ENCODE peak calls at places on chromosomes 3 and 15, in eight cellular contexts. P is lung, T is cardiac muscle cell, W is fibroblast of lung, N is IMR-90, J is tibial nerve, U is breast epithelium, C is heart left ventricle. E is an unnamed sample. For H3K9me3, the result is how much of the 10 kb centered on the place peaks cover.

GRCh38 chr15:91853501-91853967 is at the start of gene SLCO3A1:
- DNase-seq in P (peak), T (peak), W (peak), N (peak), J (peak), U (peak), C (peak), E (peak)

GRCh38 chr15:101393172-101393571 is 96.3 kb downstream of the PCSK6 start:
- DNase-seq in P (no peak), T (no peak), W (no peak), N (no peak), J (no peak), U (no peak), C (no peak), E (no peak)

GRCh38 chr3:147218976-147219375 is 187.4 kb downstream of the ZIC4 start:
- DNase-seq in P (no peak), T (no peak), W (no peak), N (no peak), J (no peak), U (no peak), C (no peak), E (no peak)

GRCh38 chr3:126731044-126731443 is 27.0 kb downstream of the CHCHD6 start:
- DNase-seq in P (no peak), T (no peak), W (no peak), N (no peak), J (no peak), U (no peak), C (no peak), E (no peak)

GRCh38 chr3:37591130-37591865 is 270.4 kb upstream of the CTDSPL start:
- DNase-seq in P (no peak), T (peak), W (peak), N (no peak), J (no peak), U (no peak), C (no peak), E (no peak)

GRCh38 chr3:127153506-127153815 is 39.5 kb upstream of the PRR23E start:
- DNase-seq in P (no peak), T (no peak), W (no peak), N (no peak), J (no peak), U (no peak), C (no peak), E (no peak)

GRCh38 chr3:15266510-15267376 is 60.7 kb downstream of the CAPN7 start:
- DNase-seq in P (no peak), T (no peak), W (no peak), N (no peak), J (no peak), U (no peak), C (no peak), E (no peak)

GRCh38 chr3:55911256-55911655 is 424.1 kb upstream of the WNT5A start:
- DNase-seq in P (no peak), T (no peak), W (no peak), N (no peak), J (no peak), U (no peak), C (no peak), E (no peak)

GRCh38 chr15:58401276-58401675 is 30.5 kb upstream of the LIPC start:
- DNase-seq in P (no peak), T (no peak), W (no peak), N (no peak), J (no peak), U (no peak), C (no peak), E (no peak)

GRCh38 chr15:38683382-38684242 is 119.0 kb upstream of the RASGRP1 start:
- DNase-seq in P (peak), T (peak), W (peak), N (peak), J (no peak), U (peak), C (no peak), E (peak)

GRCh38 chr3:188389711-188390346 is 235.9 kb downstream of the LPP start:
- DNase-seq in P (no peak), T (no peak), W (no peak), N (no peak), J (no peak), U (peak), C (peak), E (no peak)

GRCh38 chr3:156593814-156594213 is 38.9 kb upstream of the SSR3 start:
- DNase-seq in P (no peak), T (no peak), W (no peak), N (no peak), J (no peak), U (no peak), C (no peak), E (no peak)

GRCh38 chr15:40771242-40771641 is 1.5 kb downstream of the C15orf62 start:
- DNase-seq in P (no peak), T (no peak), W (no peak), N (no peak), J (no peak), U (no peak), C (no peak), E (no peak)

GRCh38 chr3:131402391-131403039 is 20.9 kb downstream of the NUDT16 start:
- DNase-seq in P (no peak), T (peak), W (no peak), N (peak), J (no peak), U (no peak), C (no peak), E (no peak)

GRCh38 chr3:45527727-45528126 is 66.8 kb upstream of the LIMD1 start:
- DNase-seq in P (no peak), T (no peak), W (no peak), N (no peak), J (no peak), U (no peak), C (no peak), E (no peak)

GRCh38 chr3:18443670-18444596 is 18.8 kb upstream of the SATB1 start:
- DNase-seq in P (no peak), T (peak), W (no peak), N (no peak), J (no peak), U (no peak), C (no peak), E (no peak)

GRCh38 chr3:100463002-100463401 is 29.4 kb upstream of the TMEM45A start:
- DNase-seq in P (no peak), T (peak), W (peak), N (peak), J (no peak), U (no peak), C (peak), E (no peak)

GRCh38 chr3:30473374-30474051 is 132.9 kb upstream of the TGFBR2 start:
- DNase-seq in P (peak), T (peak), W (peak), N (peak), J (peak), U (no peak), C (no peak), E (no peak)

GRCh38 chr3:58749948-58750347 is 83.4 kb upstream of the FAM3D start:
- DNase-seq in P (no peak), T (no peak), W (no peak), N (no peak), J (no peak), U (no peak), C (no peak), E (no peak)

GRCh38 chr3:190097025-190097424 is 23.7 kb downstream of the P3H2 start:
- DNase-seq in P (no peak), T (no peak), W (no peak), N (no peak), J (no peak), U (no peak), C (no peak), E (no peak)

GRCh38 chr15:39502616-39503195 is 78.2 kb upstream of the THBS1 start:
- DNase-seq in P (no peak), T (peak), W (no peak), N (peak), J (no peak), U (no peak), C (no peak), E (no peak)

GRCh38 chr3:156311930-156312329 is 191.6 kb downstream of the KCNAB1 start:
- DNase-seq in P (no peak), T (no peak), W (no peak), N (no peak), J (no peak), U (no peak), C (no peak), E (no peak)

GRCh38 chr3:113606539-113607218 is 74.3 kb downstream of the SIDT1 start:
- DNase-seq in P (no peak), T (no peak), W (no peak), N (no peak), J (no peak), U (no peak), C (no peak), E (peak)

GRCh38 chr3:113600418-113601185 is 68.2 kb downstream of the SIDT1 start:
- DNase-seq in P (no peak), T (no peak), W (no peak), N (no peak), J (no peak), U (no peak), C (no peak), E (no peak)

GRCh38 chr3:113602836-113603235 is 70.5 kb downstream of the SIDT1 start:
- DNase-seq in P (no peak), T (no peak), W (no peak), N (no peak), J (no peak), U (no peak), C (no peak), E (no peak)

GRCh38 chr3:113601240-113601639 is 68.9 kb downstream of the SIDT1 start:
- DNase-seq in P (no peak), T (no peak), W (no peak), N (no peak), J (no peak), U (no peak), C (no peak), E (no peak)

DNA sequence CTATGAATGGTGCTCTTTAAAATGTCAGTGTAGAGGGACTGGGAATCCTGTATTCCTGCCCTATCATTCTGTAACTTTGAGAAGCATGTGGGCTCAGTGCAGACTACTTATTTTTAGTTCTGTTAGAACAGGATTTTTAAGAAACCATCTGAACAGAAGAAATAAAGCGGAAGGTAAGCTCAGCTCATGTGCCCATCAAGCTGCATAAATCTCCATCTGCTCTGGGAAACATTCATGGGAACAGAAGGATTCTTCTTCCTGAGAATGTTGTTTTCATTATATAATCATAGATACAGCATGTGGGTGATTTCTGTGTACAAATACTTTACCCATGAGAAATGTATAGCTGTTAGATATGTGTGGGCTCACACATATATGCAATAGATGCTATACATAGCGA is 69.9 kb downstream of the SIDT1 start:
- DNase-seq in P (no peak), T (no peak), W (no peak), N (no peak), J (no peak), U (no peak), C (no peak), E (no peak)
- TF ChIP-seq CTCF in P (no peak), T (no peak), W (no peak), N (no peak), J (no peak), U (no peak), C (no peak), E (no peak)

GRCh38 chr3:183654727-183655126 is 19.3 kb downstream of the KLHL24 start:
- DNase-seq in P (no peak), T (no peak), W (no peak), N (no peak), J (no peak), U (no peak), C (no peak), E (no peak)
- H3K9me3 ChIP-seq in P (under half), T (under half), W (under half), N (under half), J (under half), U (under half), C (under half), E (under half)

GRCh38 chr15:80568876-80569605 is 126.1 kb upstream of the ABHD17C start:
- DNase-seq in P (no peak), T (no peak), W (no peak), N (peak), J (no peak), U (no peak), C (no peak), E (no peak)

GRCh38 chr15:80565988-80566387 is 129.1 kb upstream of the ABHD17C start:
- DNase-seq in P (no peak), T (no peak), W (no peak), N (no peak), J (no peak), U (no peak), C (no peak), E (no peak)

GRCh38 chr15:80569656-80570055 is 125.5 kb upstream of the ABHD17C start:
- DNase-seq in P (no peak), T (no peak), W (no peak), N (no peak), J (no peak), U (no peak), C (no peak), E (no peak)

GRCh38 chr15:80568298-80568697 is 126.8 kb upstream of the ABHD17C start:
- DNase-seq in P (no peak), T (peak), W (peak), N (peak), J (no peak), U (no peak), C (no peak), E (no peak)

DNA sequence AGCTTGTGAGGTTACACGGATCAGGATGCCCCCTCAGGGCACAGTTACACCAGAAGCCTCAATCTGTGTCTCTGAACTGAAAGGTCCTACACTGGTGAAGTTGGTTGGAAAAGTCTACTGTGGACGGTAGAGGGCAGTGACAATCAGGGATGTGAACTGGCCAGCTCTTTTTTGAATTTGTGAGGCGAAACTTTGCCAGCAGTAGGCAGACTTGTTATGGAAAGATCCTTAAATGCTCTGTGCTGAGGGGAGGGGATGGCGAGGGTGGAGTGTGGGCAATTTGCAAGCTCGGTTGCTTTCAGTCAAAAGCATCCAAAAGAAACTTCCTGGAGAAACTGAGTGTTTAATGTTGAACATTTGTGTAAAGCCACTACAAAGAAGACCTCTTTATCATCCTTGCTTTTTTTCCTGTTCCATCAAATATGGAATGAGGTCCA is 127.4 kb upstream of the ABHD17C start:
- DNase-seq in P (peak), T (peak), W (peak), N (peak), J (peak), U (peak), C (peak), E (no peak)
- H3K27ac ChIP-seq in P (no peak), T (no peak), W (no peak), N (peak), J (no peak), U (no peak), C (no peak), E (no peak)

GRCh38 chr3:50355829-50356552 is 3.3 kb downstream of the TMEM115 start:
- DNase-seq in P (no peak), T (no peak), W (no peak), N (no peak), J (no peak), U (no peak), C (no peak), E (no peak)
- TF ChIP-seq CTCF in P (no peak), T (no peak), W (no peak), N (no peak), J (no peak), U (no peak), C (no peak), E (no peak)

GRCh38 chr15:25415217-25415616 is 23.6 kb downstream of the UBE3A start:
- DNase-seq in P (no peak), T (no peak), W (no peak), N (no peak), J (no peak), U (no peak), C (no peak), E (no peak)

GRCh38 chr15:25418202-25418601 is 20.6 kb downstream of the UBE3A start:
- DNase-seq in P (no peak), T (no peak), W (no peak), N (no peak), J (no peak), U (no peak), C (no peak), E (no peak)

GRCh38 chr15:25416693-25417092 is 22.1 kb downstream of the UBE3A start:
- DNase-seq in P (no peak), T (no peak), W (no peak), N (peak), J (no peak), U (no peak), C (no peak), E (no peak)

GRCh38 chr15:25417604-25418003 is 21.2 kb downstream of the UBE3A start:
- DNase-seq in P (no peak), T (no peak), W (no peak), N (no peak), J (no peak), U (no peak), C (no peak), E (no peak)

GRCh38 chr15:25415707-25416106 is 23.1 kb downstream of the UBE3A start:
- DNase-seq in P (no peak), T (no peak), W (no peak), N (no peak), J (no peak), U (no peak), C (no peak), E (no peak)
- H3K9me3 ChIP-seq in P (under half), T (under half), W (under half), N (under half), J (under half), U (under half), C (under half), E (under half)

GRCh38 chr3:20028846-20029430 is 11.3 kb upstream of the KAT2B start:
- DNase-seq in P (no peak), T (no peak), W (no peak), N (no peak), J (no peak), U (no peak), C (no peak), E (no peak)

GRCh38 chr3:20022954-20023644 is 11.0 kb upstream of the PP2D1 start:
- DNase-seq in P (no peak), T (no peak), W (no peak), N (no peak), J (no peak), U (no peak), C (no peak), E (no peak)

GRCh38 chr3:20027136-20027535 is 13.1 kb upstream of the KAT2B start:
- DNase-seq in P (no peak), T (no peak), W (no peak), N (no peak), J (no peak), U (no peak), C (no peak), E (no peak)

GRCh38 chr3:20023663-20024417 is 11.8 kb upstream of the PP2D1 start:
- DNase-seq in P (no peak), T (peak), W (no peak), N (no peak), J (no peak), U (peak), C (peak), E (no peak)
- H3K27ac ChIP-seq in P (peak), T (peak), W (no peak), N (no peak), J (peak), U (peak), C (peak), E (no peak)

GRCh38 chr3:101544181-101544850 is 17.4 kb upstream of the TRMT10C start:
- DNase-seq in P (no peak), T (no peak), W (no peak), N (no peak), J (no peak), U (no peak), C (no peak), E (no peak)
- TF ChIP-seq CTCF in P (no peak), T (peak), W (peak), N (no peak), J (no peak), U (no peak), C (no peak), E (peak)

GRCh38 chr3:129118745-129119144 is 2.9 kb downstream of the RAB43 start:
- DNase-seq in P (no peak), T (no peak), W (no peak), N (no peak), J (no peak), U (no peak), C (no peak), E (no peak)

GRCh38 chr3:129116482-129116946 is 5.1 kb downstream of the RAB43 start:
- DNase-seq in P (no peak), T (peak), W (no peak), N (no peak), J (no peak), U (no peak), C (no peak), E (no peak)

GRCh38 chr3:129119365-129120100 is 2.1 kb downstream of the RAB43 start:
- DNase-seq in P (peak), T (no peak), W (no peak), N (no peak), J (no peak), U (peak), C (no peak), E (no peak)

GRCh38 chr3:129114455-129114854 is 7.1 kb downstream of the RAB43 start:
- DNase-seq in P (no peak), T (no peak), W (no peak), N (no peak), J (no peak), U (no peak), C (no peak), E (no peak)

GRCh38 chr3:129117134-129117533 is 4.5 kb downstream of the RAB43 start:
- DNase-seq in P (no peak), T (no peak), W (no peak), N (no peak), J (no peak), U (no peak), C (no peak), E (no peak)
- H3K9me3 ChIP-seq in P (under half), T (under half), W (under half), N (under half), J (under half), U (under half), C (under half), E (under half)

DNA sequence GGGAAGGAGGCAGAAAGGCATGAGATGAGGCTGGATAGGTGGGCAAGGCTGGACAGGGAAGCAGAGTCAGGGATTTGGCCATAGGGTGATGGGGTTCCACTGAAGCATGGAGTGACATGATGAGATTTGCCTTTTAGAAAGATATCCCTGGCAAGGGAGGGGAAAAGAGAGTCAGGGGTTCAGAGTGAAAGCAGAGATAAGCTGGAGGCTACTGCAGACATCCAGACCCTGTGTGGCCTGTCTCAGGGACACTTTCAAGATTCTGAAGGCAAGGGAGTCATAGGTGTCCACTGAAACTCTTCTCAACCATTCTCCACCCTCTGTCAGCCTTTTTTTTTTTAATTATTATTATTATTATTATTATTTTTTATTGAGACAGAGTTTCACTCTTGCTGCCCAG is 94.0 kb upstream of the SPATA12 start:
- DNase-seq in P (no peak), T (no peak), W (no peak), N (no peak), J (no peak), U (no peak), C (no peak), E (no peak)
- H3K27ac ChIP-seq in P (no peak), T (no peak), W (no peak), N (no peak), J (no peak), U (no peak), C (no peak), E (no peak)

E was measured in CD4-positive, alpha-beta T cell.